ENCODE peak calls at places on chromosomes 1 and 21, in five cellular contexts. O is T-helper 9 cell, C is AG09309, F is nephron progenitor cell, I is esophagus squamous epithelium. N is an unnamed sample.

GRCh38 chr1:223038288-223039006 is 104.6 kb downstream of the TLR5 start:
- DNase-seq in C (no peak), F (no peak), O (no peak), I (no peak), N (no peak)

GRCh38 chr1:87968259-87968955 is 639.7 kb downstream of the LMO4 start:
- DNase-seq in F (peak; percentile 31), C (no peak), I (no peak), O (no peak), N (no peak)

GRCh38 chr1:229272164-229273158 is 1.6 kb downstream of the RAB4A start:
- DNase-seq in C (no peak), I (no peak), F (no peak), O (no peak), N (no peak)

GRCh38 chr1:109963864-109964263 is 20.7 kb upstream of the AHCYL1 start:
- DNase-seq in F (no peak), O (no peak), C (no peak), I (no peak), N (no peak)

GRCh38 chr1:243482237-243483022 is 226.6 kb downstream of the SDCCAG8 start:
- DNase-seq in O (no peak), C (peak; percentile 47), F (peak; percentile 37), I (no peak), N (no peak)

GRCh38 chr1:11786168-11786567 is 19.6 kb downstream of the MTHFR start:
- DNase-seq in I (no peak), F (no peak), O (no peak), C (no peak), N (no peak)

GRCh38 chr1:6971048-6971447 is 185.8 kb downstream of the CAMTA1 start:
- DNase-seq in F (no peak), O (no peak), I (no peak), C (no peak), N (no peak)

GRCh38 chr21:37655601-37656300 is 260.5 kb downstream of the KCNJ6 start:
- DNase-seq in O (no peak), I (no peak), C (no peak), F (no peak), N (no peak)

GRCh38 chr1:243601720-243602119 is 248.3 kb downstream of the AKT3 start:
- DNase-seq in F (no peak), O (no peak), C (no peak), I (no peak), N (no peak)

GRCh38 chr21:42258150-42258884 is 39.4 kb downstream of the ABCG1 start:
- DNase-seq in F (peak; percentile 75), C (no peak), O (peak; percentile 78), I (peak; percentile 32), N (peak; percentile 83)

GRCh38 chr1:56758135-56758534 is 61.1 kb downstream of the FYB2 start:
- DNase-seq in C (no peak), I (no peak), O (no peak), F (peak; percentile 4), N (no peak)

GRCh38 chr1:92461364-92462097 is 25.2 kb downstream of the GFI1 start:
- DNase-seq in O (no peak), I (no peak), F (no peak), C (no peak), N (peak; percentile 63)

GRCh38 chr1:24764848-24765247 is 19.6 kb downstream of the CLIC4 start:
- DNase-seq in C (no peak), O (no peak), I (no peak), F (no peak), N (no peak)

GRCh38 chr21:32516729-32517649 is 68.3 kb downstream of the TCP10L start:
- DNase-seq in F (no peak), O (no peak), C (peak; percentile 90), I (no peak), N (no peak)

GRCh38 chr21:34836933-34837505 is 168.2 kb downstream of the CLIC6 start:
- DNase-seq in F (no peak), I (no peak), O (no peak), C (no peak), N (no peak)

GRCh38 chr1:7460807-7461206 is 310.3 kb upstream of the VAMP3 start:
- DNase-seq in O (no peak), F (no peak), C (no peak), I (no peak), N (no peak)

GRCh38 chr1:25889470-25889869 is 14.0 kb upstream of the PAQR7 start:
- DNase-seq in C (no peak), O (no peak), I (no peak), F (no peak), N (no peak)

GRCh38 chr1:112981461-112982233 is 25.7 kb upstream of the SLC16A1 start:
- DNase-seq in F (no peak), O (no peak), C (no peak), I (no peak), N (no peak)

GRCh38 chr1:33255347-33256311 is 663 bp upstream of the ZNF362 start:
- DNase-seq in C (no peak), O (peak; percentile 22), I (peak; percentile 22), F (peak; percentile 64), N (peak; percentile 51)

GRCh38 chr1:170856455-170856854 is 78.9 kb upstream of the MROH9 start:
- DNase-seq in I (no peak), O (no peak), C (no peak), F (no peak), N (no peak)

GRCh38 chr1:234691567-234691966 is 81.6 kb upstream of the IRF2BP2 start:
- DNase-seq in F (no peak), I (no peak), C (no peak), O (no peak), N (peak; percentile 38)

GRCh38 chr1:109876617-109877319 is 33.9 kb upstream of the CSF1 start:
- DNase-seq in O (no peak), I (no peak), F (no peak), C (peak; percentile 58), N (no peak)

GRCh38 chr1:226638001-226638601 is 89.5 kb downstream of the STUM start:
- DNase-seq in F (no peak), C (no peak), O (no peak), I (no peak), N (no peak)

GRCh38 chr21:16707274-16707673 is 805.6 kb upstream of the CXADR start:
- DNase-seq in I (no peak), F (no peak), C (no peak), O (no peak), N (no peak)

GRCh38 chr1:1197551-1198422 is 8.6 kb downstream of the TNFRSF18 start:
- DNase-seq in F (peak; percentile 5), I (no peak), O (no peak), C (no peak), N (no peak)

GRCh38 chr1:78045850-78046778 is at the start of gene GIPC2:
- DNase-seq in O (no peak), C (no peak), I (no peak), F (peak; percentile 69), N (no peak)

GRCh38 chr1:42999308-42999707 is 40.6 kb upstream of the SLC2A1 start:
- DNase-seq in F (no peak), C (no peak), O (no peak), I (no peak), N (no peak)

GRCh38 chr1:110477445-110477957 is 26.6 kb downstream of the PROK1 start:
- DNase-seq in C (no peak), O (no peak), I (no peak), F (no peak), N (peak; percentile 15)

GRCh38 chr1:64323054-64323453 is 119.6 kb downstream of the UBE2U start:
- DNase-seq in I (no peak), F (no peak), O (no peak), C (peak; percentile 51), N (no peak)

GRCh38 chr21:22516230-22516629 is 1518.0 kb downstream of the NCAM2 start:
- DNase-seq in F (no peak), C (no peak), O (no peak), I (no peak), N (peak; percentile 66)

GRCh38 chr21:39441502-39442475 is 3.8 kb downstream of the LCA5L start:
- DNase-seq in F (peak; percentile 27), O (peak; percentile 5), C (no peak), I (no peak), N (peak; percentile 78)

GRCh38 chr1:115980998-115981993 is 5.0 kb downstream of the SLC22A15 start:
- DNase-seq in C (peak; percentile 20), O (no peak), F (peak; percentile 39), I (no peak), N (peak; percentile 52)

GRCh38 chr1:95169544-95169943 is 52.4 kb downstream of the TLCD4 start:
- DNase-seq in C (no peak), I (no peak), O (no peak), F (no peak), N (no peak)

GRCh38 chr1:226034482-226034881 is 28.0 kb upstream of the H3-3A start:
- DNase-seq in O (no peak), F (no peak), I (peak; percentile 57), C (peak; percentile 98), N (no peak)

GRCh38 chr1:195141294-195141693 is 1466.9 kb downstream of the KCNT2 start:
- DNase-seq in O (no peak), F (no peak), C (no peak), I (no peak), N (peak; percentile 36)

GRCh38 chr1:181134543-181135461 is 46.3 kb downstream of the IER5 start:
- DNase-seq in I (no peak), O (no peak), F (no peak), C (no peak), N (peak; percentile 77)

GRCh38 chr1:31517301-31517700 is 59.0 kb upstream of the TINAGL1 start:
- DNase-seq in O (no peak), I (no peak), C (no peak), F (no peak), N (no peak)

GRCh38 chr21:42319851-42320602 is 4.8 kb upstream of the TFF3 start:
- DNase-seq in F (no peak), O (no peak), I (no peak), C (no peak), N (no peak)

GRCh38 chr1:110582378-110582777 is 23.8 kb downstream of the KCNA2 start:
- DNase-seq in C (no peak), I (no peak), O (no peak), F (no peak), N (no peak)